ENCODE peak calls at places on chromosome 21, in seven cellular contexts. O is NT2/D1, P is DMS79, X is frontal cortex, T is NCI-H1105 treated with DMSO at 0.1 percent for 48 hours, Q is A549, B is lung microvascular endothelial cell. A is an unnamed sample.

GRCh38 chr21:31204801-31205200 is 139.3 kb downstream of the TIAM1 start:
- DNase-seq in P (no peak), T (peak; percentile 80), B (no peak), Q (no peak), X (no peak), O (no peak), A (no peak)

GRCh38 chr21:35922618-35923017 is 137.7 kb downstream of the SETD4 start:
- DNase-seq in X (no peak), P (no peak), B (peak; percentile 58), O (no peak), T (no peak), Q (no peak), A (no peak)

GRCh38 chr21:42687796-42688195 is 34.4 kb downstream of the PDE9A start:
- DNase-seq in O (no peak), P (no peak), X (no peak), Q (no peak), T (no peak), B (no peak), A (no peak)

GRCh38 chr21:28516996-28517592 is 475.6 kb downstream of the LTN1 start:
- DNase-seq in Q (peak; percentile 2), X (no peak), P (no peak), B (peak; percentile 66), T (peak; percentile 49), O (peak; percentile 83), A (no peak)

GRCh38 chr21:16568661-16569060 is 838.9 kb downstream of the USP25 start:
- DNase-seq in O (no peak), B (no peak), T (no peak), Q (no peak), P (no peak), X (no peak), A (no peak)

GRCh38 chr21:34815831-34816700 is 147.3 kb downstream of the CLIC6 start:
- DNase-seq in O (no peak), P (no peak), X (no peak), T (no peak), B (no peak), Q (no peak), A (no peak)

GRCh38 chr21:35426484-35426883 is 377.4 kb upstream of the RUNX1 start:
- DNase-seq in B (no peak), O (no peak), X (no peak), Q (no peak), P (no peak), T (no peak), A (no peak)

GRCh38 chr21:37675202-37675801 is 241.0 kb downstream of the KCNJ6 start:
- DNase-seq in P (no peak), O (peak; percentile 71), B (peak; percentile 57), Q (peak; percentile 14), T (peak; percentile 16), X (peak; percentile 69), A (peak; percentile 16)

GRCh38 chr21:41583274-41583790 is 75.4 kb upstream of the TMPRSS2 start:
- DNase-seq in Q (peak; percentile 10), X (no peak), T (no peak), B (no peak), P (no peak), O (no peak), A (no peak)

GRCh38 chr21:43209575-43210453 is 41.0 kb downstream of the CRYAA start:
- DNase-seq in Q (peak; percentile 66), B (peak; percentile 58), T (no peak), P (no peak), X (no peak), O (no peak), A (no peak)

GRCh38 chr21:46081862-46082637 is 15.9 kb upstream of the COL6A2 start:
- DNase-seq in T (no peak), B (no peak), O (no peak), X (no peak), Q (no peak), P (no peak), A (no peak)

GRCh38 chr21:43827015-43827611 is 37.7 kb downstream of the RRP1 start:
- DNase-seq in T (no peak), O (no peak), P (no peak), B (peak; percentile 19), X (no peak), Q (no peak), A (no peak)

GRCh38 chr21:43278766-43279577 is 110.2 kb downstream of the CRYAA start:
- DNase-seq in T (no peak), Q (no peak), B (no peak), X (no peak), P (no peak), O (no peak), A (no peak)

GRCh38 chr21:42425603-42425985 is 21.9 kb downstream of the UBASH3A start:
- DNase-seq in B (no peak), O (no peak), P (no peak), X (no peak), Q (no peak), T (no peak), A (no peak)

GRCh38 chr21:44078411-44078981 is 28.7 kb upstream of the PWP2 start:
- DNase-seq in P (no peak), O (peak; percentile 66), X (no peak), B (no peak), T (no peak), Q (no peak), A (no peak)

GRCh38 chr21:41874611-41875010 is 4.5 kb downstream of the PRDM15 start:
- DNase-seq in T (no peak), P (no peak), O (no peak), B (no peak), Q (no peak), X (no peak), A (no peak)

GRCh38 chr21:36104306-36105300 is 30.3 kb upstream of the CBR3 start:
- DNase-seq in B (peak; percentile 45), P (no peak), T (no peak), O (peak; percentile 82), X (no peak), Q (no peak), A (no peak)

GRCh38 chr21:41250519-41250918 is 66.1 kb upstream of the FAM3B start:
- DNase-seq in X (no peak), B (peak; percentile 74), O (no peak), T (no peak), Q (no peak), P (no peak), A (no peak)

GRCh38 chr21:15063081-15063820 is 1.5 kb downstream of the NRIP1 start:
- DNase-seq in X (no peak), T (peak; percentile 60), O (no peak), B (peak; percentile 26), P (no peak), Q (no peak), A (no peak)

GRCh38 chr21:38766987-38767722 is 38.6 kb upstream of the ETS2 start:
- DNase-seq in Q (no peak), T (no peak), B (no peak), X (no peak), P (peak; percentile 43), O (no peak), A (no peak)

GRCh38 chr21:33650929-33651505 is 8.7 kb downstream of the ITSN1 start:
- DNase-seq in X (no peak), B (no peak), P (no peak), O (no peak), T (no peak), Q (no peak), A (no peak)

GRCh38 chr21:26443291-26443690 is 129.8 kb downstream of the CYYR1 start:
- DNase-seq in P (no peak), T (no peak), O (no peak), Q (no peak), B (no peak), X (no peak), A (no peak)

GRCh38 chr21:34967509-34968289 is 81.4 kb downstream of the RUNX1 start:
- DNase-seq in O (no peak), B (peak; percentile 22), X (no peak), P (no peak), T (no peak), Q (peak; percentile 1), A (no peak)

GRCh38 chr21:27371065-27371464 is 404.2 kb upstream of the ADAMTS5 start:
- DNase-seq in B (no peak), P (no peak), Q (no peak), T (no peak), X (no peak), O (no peak), A (no peak)

GRCh38 chr21:25939396-25939761 is 204.6 kb downstream of the GABPA start:
- DNase-seq in B (no peak), P (no peak), Q (no peak), T (no peak), O (no peak), X (no peak), A (no peak)

GRCh38 chr21:26686278-26686677 is 113.2 kb upstream of the CYYR1 start:
- DNase-seq in T (no peak), B (peak; percentile 27), O (peak; percentile 20), P (no peak), X (no peak), Q (peak; percentile 1), A (no peak)

GRCh38 chr21:40852563-40852962 is 5.6 kb upstream of the DSCAM start:
- DNase-seq in Q (no peak), X (no peak), B (no peak), O (no peak), T (no peak), P (no peak), A (no peak)

GRCh38 chr21:18253809-18254208 is 9.2 kb downstream of the CHODL start:
- DNase-seq in T (no peak), P (no peak), O (no peak), B (no peak), X (no peak), Q (no peak), A (no peak)

GRCh38 chr21:18602711-18603110 is 199.1 kb upstream of the TMPRSS15 start:
- DNase-seq in Q (no peak), O (no peak), X (no peak), T (no peak), B (no peak), P (no peak), A (no peak)

GRCh38 chr21:29526545-29526944 is 227.8 kb downstream of the BACH1 start:
- DNase-seq in Q (no peak), X (no peak), P (no peak), T (no peak), B (no peak), O (no peak), A (no peak)

GRCh38 chr21:38349111-38349746 is 92.4 kb downstream of the KCNJ15 start:
- DNase-seq in T (peak; percentile 83), Q (no peak), B (peak; percentile 17), X (no peak), O (no peak), P (no peak), A (no peak)

GRCh38 chr21:33480481-33481103 is 818 bp upstream of the TMEM50B start:
- DNase-seq in X (no peak), Q (no peak), P (no peak), T (peak; percentile 53), B (no peak), O (no peak), A (no peak)

GRCh38 chr21:31732538-31732864 is 583 bp upstream of the SCAF4 start:
- DNase-seq in X (no peak), P (no peak), Q (no peak), T (no peak), O (no peak), B (no peak), A (no peak)

GRCh38 chr21:29443398-29444010 is 144.8 kb downstream of the BACH1 start:
- DNase-seq in B (no peak), T (no peak), P (no peak), X (no peak), Q (no peak), O (no peak), A (no peak)

GRCh38 chr21:42621166-42621827 is 32.1 kb upstream of the PDE9A start:
- DNase-seq in O (no peak), X (no peak), Q (no peak), B (peak; percentile 25), P (peak; percentile 44), T (no peak), A (no peak)

GRCh38 chr21:38805282-38806152 is at the start of gene ETS2:
- DNase-seq in X (peak; percentile 81), T (peak; percentile 84), Q (peak; percentile 56), B (peak; percentile 86), O (peak; percentile 90), P (peak; percentile 39), A (peak; percentile 59)

GRCh38 chr21:42315296-42315891 is at the start of gene TFF3:
- DNase-seq in X (no peak), P (peak; percentile 93), O (no peak), Q (no peak), T (peak; percentile 91), B (no peak), A (no peak)

A was measured in cerebellar nuclear complex.